ENCODE peak calls at places on chromosome 10, in four cellular contexts. G, T, S and E are unnamed samples.

GRCh38 chr10:54869022-54869421 is 68.0 kb upstream of the PCDH15 start:
- DNase-seq in G (no peak), T (no peak), S (no peak), E (no peak)

GRCh38 chr10:119386666-119387065 is 155.9 kb downstream of the RGS10 start:
- DNase-seq in G (no peak), T (no peak), S (no peak), E (no peak)

GRCh38 chr10:123100030-123100762 is 35.6 kb upstream of the HMX3 start:
- DNase-seq in G (no peak), T (peak), S (no peak), E (no peak)

GRCh38 chr10:96501985-96502384 is 11.7 kb downstream of the TLL2 start:
- DNase-seq in G (no peak), T (no peak), S (no peak), E (peak)

GRCh38 chr10:55629792-55630490 is 731.1 kb downstream of the ZWINT start:
- DNase-seq in G (no peak), T (peak), S (peak), E (peak)

GRCh38 chr10:123427386-123427785 is 238.8 kb upstream of the GPR26 start:
- DNase-seq in G (no peak), T (no peak), S (no peak), E (no peak)

GRCh38 chr10:114172241-114172640 is 1.8 kb downstream of the CCDC186 start:
- DNase-seq in G (no peak), T (peak), S (no peak), E (peak)

GRCh38 chr10:74924251-74924954 is 98.0 kb downstream of the KAT6B start:
- DNase-seq in G (no peak), T (peak), S (no peak), E (peak)

GRCh38 chr10:49187950-49188761 is at the start of gene TMEM273:
- DNase-seq in G (no peak), T (no peak), S (peak), E (no peak)

GRCh38 chr10:16529853-16530252 is 8.2 kb upstream of the C1QL3 start:
- DNase-seq in G (no peak), T (no peak), S (no peak), E (no peak)

GRCh38 chr10:103706760-103707159 is 148.6 kb downstream of the SH3PXD2A start:
- DNase-seq in G (no peak), T (no peak), S (no peak), E (no peak)

GRCh38 chr10:85790155-85790789 is 576.3 kb downstream of the GRID1 start:
- DNase-seq in G (no peak), T (no peak), S (no peak), E (no peak)

GRCh38 chr10:99369551-99369950 is 40.4 kb downstream of the CNNM1 start:
- DNase-seq in G (no peak), T (peak), S (no peak), E (no peak)

GRCh38 chr10:84632866-84633265 is 304.5 kb downstream of the CCSER2 start:
- DNase-seq in G (no peak), T (no peak), S (no peak), E (no peak)

GRCh38 chr10:76971565-76972170 is 665.9 kb downstream of the KCNMA1 start:
- DNase-seq in G (no peak), T (no peak), S (no peak), E (no peak)

GRCh38 chr10:35821339-35821911 is 179.3 kb upstream of the FZD8 start:
- DNase-seq in G (no peak), T (no peak), S (no peak), E (no peak)